ENCODE peak calls at places on chromosomes 11 and 22, in nine cellular contexts. S is stimulated activated CD4-positive, alpha-beta T cell treated with anti-CD3 and anti-CD28 coated beads, Interleukin-4, amount 100 ng/mL, for 1 hour; J is activated CD4-positive, alpha-beta memory T cell treated with anti-CD3 and anti-CD28 coated beads, Interleukin-2, amount 10 ng/mL, durations not matched to agents 7 days and 5 days; P is type B pancreatic cell; B is iPS DF 6.9; T is neural crest cell; H is ecto neural progenitor cell; L is activated CD4-positive, alpha-beta T cell treated with anti-CD3 and anti-CD28 coated beads, Interleukin-2, amount 50 U/mL, for 1 hour; Z is NCI-H2029 treated with DMSO at 0.1 percent for 48 hours. V is an unnamed sample.

GRCh38 chr22:27300661-27301285 is 500.8 kb downstream of the MN1 start:
- DNase-seq in S (no peak), J (no peak), P (no peak), B (no peak), T (no peak), H (no peak), L (no peak), Z (no peak), V (no peak)

GRCh38 chr11:119626197-119626909 is 102.6 kb downstream of the NECTIN1 start:
- DNase-seq in S (no peak), J (no peak), P (no peak), B (no peak), T (no peak), H (no peak), L (no peak), Z (no peak), V (no peak)

GRCh38 chr11:12643029-12643428 is 31.2 kb upstream of the TEAD1 start:
- DNase-seq in S (no peak), J (no peak), P (no peak), B (no peak), T (no peak), H (no peak), L (no peak), Z (no peak), V (no peak)

GRCh38 chr11:19013181-19013857 is 47.2 kb downstream of the MRGPRX2 start:
- DNase-seq in S (no peak), J (no peak), P (no peak), B (peak), T (peak), H (no peak), L (no peak), Z (no peak), V (no peak)

GRCh38 chr22:30694638-30695350 is at the start of gene OSBP2:
- DNase-seq in S (peak), J (peak), P (peak), B (no peak), T (peak), H (peak), L (peak), Z (no peak), V (no peak)

GRCh38 chr11:65817312-65817814 is 16.4 kb upstream of the SNX32 start:
- DNase-seq in S (no peak), J (no peak), P (no peak), B (no peak), T (no peak), H (no peak), L (no peak), Z (no peak), V (no peak)

GRCh38 chr11:133163463-133164419 is 368.6 kb downstream of the OPCML start:
- DNase-seq in S (no peak), J (no peak), P (no peak), B (peak), T (no peak), H (no peak), L (no peak), Z (peak), V (peak)

GRCh38 chr11:110199184-110199981 is 97.0 kb downstream of the RDX start:
- DNase-seq in S (no peak), J (no peak), P (no peak), B (no peak), T (no peak), H (no peak), L (no peak), Z (no peak), V (no peak)

GRCh38 chr22:19679476-19680099 is 34.7 kb upstream of the SEPTIN5 start:
- DNase-seq in S (peak), J (peak), P (no peak), B (no peak), T (peak), H (peak), L (peak), Z (no peak), V (no peak)

GRCh38 chr11:799641-800316 is 1.7 kb upstream of the SLC25A22 start:
- DNase-seq in S (no peak), J (no peak), P (no peak), B (no peak), T (no peak), H (no peak), L (no peak), Z (no peak), V (no peak)